ENCODE peak calls at places on chromosomes 5 and 9, in ten cellular contexts. A is mammary epithelial cell, T is transverse colon, L is psoas muscle, Y is pancreas, N is uterus, E is OCI-LY7, I is colonic mucosa, P is heart left ventricle, O is aorta. R is an unnamed sample.

GRCh38 chr5:106269252-106269843 is 1401.4 kb downstream of the EFNA5 start:
- DNase-seq in A (peak), T (no peak), L (no peak), Y (no peak), N (no peak), E (peak), I (no peak), P (no peak), O (no peak), R (peak)

GRCh38 chr5:179270581-179271300 is 74.5 kb downstream of the ADAMTS2 start:
- DNase-seq in A (no peak), T (peak), L (peak), Y (peak), N (peak), E (no peak), I (peak), P (no peak), O (peak), R (no peak)

GRCh38 chr5:151577566-151577965 is 13.6 kb downstream of the FAT2 start:
- DNase-seq in A (no peak), T (no peak), L (no peak), Y (no peak), N (no peak), E (no peak), I (peak), P (no peak), O (no peak), R (no peak)

GRCh38 chr5:36638056-36638455 is 31.6 kb downstream of the SLC1A3 start:
- DNase-seq in A (no peak), T (no peak), L (no peak), Y (no peak), N (no peak), E (no peak), I (no peak), P (no peak), O (no peak), R (no peak)

GRCh38 chr5:124628251-124628650 is 118.2 kb downstream of the ZNF608 start:
- DNase-seq in A (no peak), T (no peak), L (no peak), Y (no peak), N (no peak), E (no peak), I (no peak), P (no peak), O (no peak), R (no peak)

GRCh38 chr5:60228676-60229075 is 335.1 kb upstream of the PDE4D start:
- DNase-seq in A (no peak), T (no peak), L (no peak), Y (no peak), N (no peak), E (no peak), I (no peak), P (no peak), O (no peak), R (no peak)

GRCh38 chr5:146825033-146825432 is 53.5 kb downstream of the PPP2R2B start:
- DNase-seq in A (peak), T (no peak), L (no peak), Y (no peak), N (peak), E (no peak), I (no peak), P (no peak), O (peak), R (peak)

GRCh38 chr9:24939099-24939850 is 393.6 kb upstream of the IZUMO3 start:
- DNase-seq in A (no peak), T (no peak), L (no peak), Y (no peak), N (no peak), E (peak), I (no peak), P (no peak), O (no peak), R (no peak)

GRCh38 chr9:92763721-92764380 is 782 bp downstream of the BICD2 start:
- DNase-seq in A (no peak), T (peak), L (peak), Y (peak), N (no peak), E (peak), I (no peak), P (peak), O (peak), R (no peak)

GRCh38 chr9:35933525-35934067 is 24.3 kb downstream of the SPAAR start:
- DNase-seq in A (no peak), T (no peak), L (no peak), Y (no peak), N (no peak), E (no peak), I (no peak), P (no peak), O (no peak), R (no peak)

GRCh38 chr5:56941981-56942380 is 9.9 kb downstream of the MIER3 start:
- DNase-seq in A (no peak), T (no peak), L (no peak), Y (no peak), N (no peak), E (no peak), I (no peak), P (no peak), O (no peak), R (no peak)

GRCh38 chr9:111036068-111036789 is 2.0 kb downstream of the LPAR1 start:
- DNase-seq in A (peak), T (peak), L (peak), Y (peak), N (peak), E (no peak), I (peak), P (peak), O (peak), R (peak)

GRCh38 chr9:79632060-79632459 is 60.3 kb downstream of the TLE4 start:
- DNase-seq in A (no peak), T (no peak), L (no peak), Y (no peak), N (no peak), E (no peak), I (no peak), P (no peak), O (no peak), R (no peak)

GRCh38 chr5:152178350-152178699 is 226.8 kb downstream of the NMUR2 start:
- DNase-seq in A (no peak), T (no peak), L (no peak), Y (no peak), N (no peak), E (no peak), I (no peak), P (no peak), O (no peak), R (no peak)

GRCh38 chr5:105789246-105789645 is 1881.5 kb downstream of the EFNA5 start:
- DNase-seq in A (no peak), T (no peak), L (no peak), Y (no peak), N (no peak), E (no peak), I (no peak), P (no peak), O (no peak), R (no peak)

GRCh38 chr5:8884029-8884428 is 661.8 kb downstream of the SEMA5A start:
- DNase-seq in A (no peak), T (no peak), L (no peak), Y (no peak), N (no peak), E (no peak), I (no peak), P (no peak), O (no peak), R (no peak)

GRCh38 chr9:21402387-21403247 is 6.3 kb upstream of the IFNA8 start:
- DNase-seq in A (no peak), T (no peak), L (peak), Y (peak), N (no peak), E (no peak), I (no peak), P (no peak), O (no peak), R (no peak)

GRCh38 chr9:136634904-136635303 is 27.8 kb upstream of the EGFL7 start:
- DNase-seq in A (no peak), T (no peak), L (no peak), Y (no peak), N (no peak), E (no peak), I (no peak), P (no peak), O (no peak), R (no peak)

GRCh38 chr5:76790632-76791290 is 28.1 kb upstream of the F2RL1 start:
- DNase-seq in A (peak), T (no peak), L (no peak), Y (no peak), N (no peak), E (no peak), I (no peak), P (peak), O (no peak), R (peak)

GRCh38 chr5:39896104-39896503 is 471.3 kb upstream of the DAB2 start:
- DNase-seq in A (no peak), T (no peak), L (no peak), Y (no peak), N (no peak), E (no peak), I (no peak), P (no peak), O (no peak), R (no peak)

GRCh38 chr9:89498845-89499480 is 1.1 kb upstream of the SEMA4D start:
- DNase-seq in A (no peak), T (peak), L (no peak), Y (no peak), N (no peak), E (peak), I (no peak), P (no peak), O (no peak), R (no peak)

DNA sequence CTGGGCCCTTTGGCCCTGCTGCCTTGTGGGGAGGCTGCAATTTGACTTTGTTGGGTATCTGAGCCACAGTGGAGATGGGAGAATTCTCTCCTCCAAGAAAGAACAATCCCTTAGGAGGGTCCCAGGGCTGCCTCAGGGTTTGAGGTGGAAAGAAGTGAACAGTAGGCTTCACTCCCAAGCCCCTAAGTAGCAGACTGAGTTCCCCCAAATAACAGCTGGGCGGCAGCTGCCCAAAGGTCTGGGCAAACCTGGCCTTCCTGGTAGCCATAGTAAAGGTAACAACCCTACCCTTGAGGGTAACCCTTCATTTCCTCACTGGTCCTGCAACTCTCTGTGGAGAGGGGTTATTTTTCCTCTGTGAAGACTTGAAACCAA is 746 bp downstream of the RGS3 start:
- DNase-seq in A (no peak), T (no peak), L (no peak), Y (no peak), N (no peak), E (no peak), I (no peak), P (no peak), O (no peak), R (no peak)
- H3K4me3 ChIP-seq in A (no peak), T (peak), L (no peak), Y (peak), N (no peak), E (no peak), I (peak), P (peak), O (peak), R (no peak)

GRCh38 chr9:133340256-133340655 is 4.3 kb upstream of the SURF6 start:
- DNase-seq in A (no peak), T (no peak), L (no peak), Y (no peak), N (no peak), E (peak), I (no peak), P (peak), O (no peak), R (no peak)

GRCh38 chr9:133340916-133341315 is 4.9 kb upstream of the SURF6 start:
- DNase-seq in A (no peak), T (no peak), L (no peak), Y (no peak), N (no peak), E (no peak), I (no peak), P (no peak), O (no peak), R (no peak)

GRCh38 chr9:133342083-133342406 is 5.9 kb downstream of the MED22 start:
- DNase-seq in A (no peak), T (no peak), L (no peak), Y (no peak), N (no peak), E (no peak), I (no peak), P (no peak), O (no peak), R (no peak)

GRCh38 chr9:133341369-133342082 is 5.5 kb upstream of the SURF6 start:
- DNase-seq in A (no peak), T (peak), L (peak), Y (no peak), N (no peak), E (no peak), I (no peak), P (peak), O (peak), R (no peak)

DNA sequence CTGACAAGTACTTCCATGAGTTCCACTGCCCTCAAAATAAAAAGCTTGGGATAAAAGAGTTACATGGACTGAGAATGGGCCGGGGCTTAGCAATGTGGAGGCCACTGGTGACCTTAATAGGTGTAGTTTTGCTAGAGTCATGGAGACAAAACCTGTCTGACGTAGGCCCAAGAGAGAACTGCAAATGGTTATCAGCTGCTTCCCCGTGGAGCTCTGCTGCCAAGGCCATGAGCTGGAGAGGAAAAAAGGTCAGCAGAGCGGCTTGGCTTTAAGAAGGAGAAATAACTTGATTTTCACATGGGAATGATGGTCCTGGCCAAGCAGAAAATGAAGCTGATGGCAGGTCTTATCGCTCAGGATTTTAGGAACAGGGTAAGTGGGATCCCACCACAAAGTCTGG is 3.7 kb upstream of the SURF6 start:
- DNase-seq in A (no peak), T (no peak), L (no peak), Y (no peak), N (no peak), E (no peak), I (no peak), P (peak), O (no peak), R (no peak)
- H3K27ac ChIP-seq in A (no peak), T (peak), L (peak), Y (no peak), N (no peak), E (peak), I (no peak), P (no peak), O (no peak), R (no peak)

DNA sequence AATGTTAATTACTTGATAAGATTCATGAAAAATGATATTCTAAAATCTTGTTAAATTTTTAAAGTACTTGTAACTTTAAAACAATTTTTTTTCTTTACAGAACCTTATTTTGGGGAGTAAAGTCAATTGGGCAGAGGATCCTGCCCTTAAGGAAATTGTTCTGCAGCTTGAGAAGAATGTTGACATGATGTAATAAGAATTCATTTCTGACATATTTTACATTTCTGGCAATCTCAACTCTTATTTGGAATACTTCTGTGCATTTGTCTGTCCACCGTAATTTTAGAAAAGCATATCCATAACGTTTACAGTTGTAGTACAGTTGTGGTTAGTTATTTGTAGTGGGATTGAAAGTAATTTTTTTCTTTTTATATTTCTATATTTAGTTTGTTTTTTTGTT is 20.2 kb downstream of the CENPH start:
- DNase-seq in A (no peak), T (no peak), L (no peak), Y (no peak), N (no peak), E (no peak), I (no peak), P (no peak), O (no peak), R (no peak)
- H3K4me3 ChIP-seq in A (no peak), T (no peak), L (no peak), Y (no peak), N (no peak), E (no peak), I (no peak), P (no peak), O (no peak), R (no peak)

DNA sequence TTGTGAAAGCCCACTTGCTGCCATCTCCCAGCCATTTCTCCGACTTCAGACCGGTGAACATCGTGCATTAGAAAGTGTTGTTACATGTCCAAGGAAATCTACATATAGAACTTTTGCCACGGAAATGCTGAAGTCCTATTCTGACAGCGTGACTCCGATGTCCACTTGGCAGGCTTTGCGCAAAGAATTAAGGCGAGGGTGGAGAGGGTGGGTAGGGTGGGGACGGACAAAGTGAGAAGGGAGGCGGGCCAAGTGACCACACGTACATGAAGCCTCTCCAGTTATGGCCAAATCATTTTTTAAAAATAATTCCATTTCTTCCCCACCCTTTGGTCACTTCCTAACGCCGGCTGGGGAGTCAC is 460 bp upstream of the ACO1 start:
- DNase-seq in A (peak), T (no peak), L (no peak), Y (no peak), N (no peak), E (no peak), I (no peak), P (no peak), O (no peak), R (no peak)
- H3K27ac ChIP-seq in A (no peak), T (peak), L (peak), Y (peak), N (peak), E (no peak), I (peak), P (peak), O (no peak), R (peak)

DNA sequence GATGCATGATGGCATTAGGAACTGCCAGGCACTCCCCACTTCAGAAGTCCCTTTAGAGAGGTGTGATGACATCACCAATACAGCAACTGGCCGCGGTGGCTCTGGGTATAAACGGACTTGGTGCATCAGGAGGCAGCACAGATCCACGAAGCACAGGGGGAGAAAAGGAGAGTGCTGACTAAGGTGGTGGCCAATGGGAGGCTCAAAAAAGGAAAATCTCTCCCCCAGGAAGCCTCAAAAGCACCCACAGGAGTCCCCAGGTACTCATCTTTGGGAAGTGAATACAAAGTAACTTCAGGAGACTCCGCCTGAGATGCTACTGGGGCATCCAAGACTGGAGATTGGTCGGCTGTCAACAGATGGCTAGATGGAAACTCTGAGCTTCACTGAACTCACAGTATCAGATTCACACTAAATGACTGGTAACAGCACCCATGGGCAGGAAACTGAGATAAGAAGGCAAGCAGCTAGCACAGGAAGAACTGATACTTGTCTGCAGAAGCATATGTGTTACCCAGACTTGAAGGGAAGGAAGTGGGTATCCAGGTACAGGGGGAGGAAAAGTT is 7.6 kb downstream of the TTC39B start:
- DNase-seq in A (no peak), T (no peak), L (no peak), Y (no peak), N (no peak), E (peak), I (no peak), P (no peak), O (no peak), R (no peak)
- H3K4me3 ChIP-seq in A (no peak), T (no peak), L (no peak), Y (no peak), N (no peak), E (no peak), I (no peak), P (no peak), O (no peak), R (no peak)

DNA sequence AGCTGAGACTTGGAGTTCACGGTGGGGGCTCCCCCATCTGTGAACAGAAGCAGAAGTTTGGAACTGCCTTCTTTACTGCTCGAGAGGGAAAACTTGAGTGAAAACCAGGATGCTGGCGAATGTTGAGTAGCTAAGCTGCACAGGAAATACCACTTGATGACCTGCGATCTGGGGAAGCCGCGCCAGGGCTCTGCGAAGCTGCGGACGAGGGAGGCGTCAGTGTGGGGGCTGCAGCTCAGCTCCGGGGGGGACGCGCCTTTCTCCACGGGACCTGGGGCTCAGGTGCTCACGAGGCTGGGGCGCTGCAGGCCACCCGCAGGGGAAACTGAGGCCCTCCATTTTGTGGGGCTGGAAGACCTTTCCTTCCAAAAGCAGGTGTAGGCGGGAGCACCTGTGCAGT is 62.4 kb downstream of the TENT4A start:
- DNase-seq in A (no peak), T (no peak), L (no peak), Y (no peak), N (no peak), E (no peak), I (no peak), P (no peak), O (no peak), R (no peak)
- H3K27ac ChIP-seq in A (no peak), T (no peak), L (no peak), Y (no peak), N (no peak), E (no peak), I (no peak), P (no peak), O (no peak), R (no peak)

GRCh38 chr9:102950341-102950740 is 44.8 kb upstream of the CYLC2 start:
- DNase-seq in A (no peak), T (no peak), L (no peak), Y (no peak), N (no peak), E (no peak), I (no peak), P (no peak), O (no peak), R (peak)
- H3K4me3 ChIP-seq in A (no peak), T (no peak), L (no peak), Y (no peak), N (no peak), E (no peak), I (no peak), P (no peak), O (no peak), R (no peak)

GRCh38 chr5:5421149-5421960 is 1.1 kb upstream of the ICE1 start:
- DNase-seq in A (peak), T (peak), L (no peak), Y (no peak), N (no peak), E (peak), I (peak), P (no peak), O (no peak), R (peak)
- H3K27ac ChIP-seq in A (peak), T (peak), L (peak), Y (peak), N (peak), E (peak), I (peak), P (peak), O (no peak), R (peak)

DNA sequence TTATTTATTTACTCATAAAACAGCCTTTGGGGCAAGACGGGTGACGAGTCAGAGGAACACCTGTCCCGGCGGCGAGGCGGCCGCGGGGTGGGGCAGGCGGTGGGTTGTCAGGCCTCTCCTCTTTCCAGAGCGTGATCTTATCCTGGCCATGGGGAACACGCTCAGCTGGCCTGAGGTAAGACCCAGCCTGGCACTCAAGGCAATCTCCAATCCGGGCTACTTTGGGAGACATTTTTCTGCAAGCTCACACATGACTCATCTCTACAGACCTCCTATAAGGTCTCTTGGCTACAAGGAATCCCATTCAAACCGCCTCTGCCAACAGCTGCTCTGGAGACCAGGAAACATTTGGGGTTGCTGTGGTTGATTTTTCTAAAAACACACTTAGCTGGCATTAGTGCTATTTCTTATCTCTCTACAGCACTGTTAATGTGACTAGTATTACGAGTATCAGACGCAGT is 6.2 kb downstream of the RAPGEF1 start:
- DNase-seq in A (peak), T (peak), L (peak), Y (no peak), N (no peak), E (no peak), I (peak), P (no peak), O (peak), R (peak)
- H3K4me3 ChIP-seq in A (no peak), T (no peak), L (no peak), Y (no peak), N (no peak), E (peak), I (no peak), P (no peak), O (no peak), R (peak)

R was measured in brain microvascular endothelial cell.